ENCODE peak calls at places on chromosomes 1 and 21, in four cellular contexts. Y is HepG2, F is K562, D is A549. X is an unnamed sample.

GRCh38 chr1:39901486-39902120 is at the start of gene MYCL:
- DNase-seq in Y (peak), F (peak), D (peak), X (peak)

GRCh38 chr1:39849203-39849602 is 34.1 kb downstream of the TRIT1 start:
- DNase-seq in Y (no peak), F (no peak), D (no peak), X (no peak)

GRCh38 chr21:36097427-36098230 is 27.8 kb downstream of the CBR1 start:
- DNase-seq in Y (no peak), F (peak), D (no peak), X (peak)

GRCh38 chr21:46569071-46569470 is 35.8 kb downstream of the S100B start:
- DNase-seq in Y (no peak), F (no peak), D (no peak), X (no peak)

GRCh38 chr1:93827128-93827527 is 51.9 kb downstream of the DNTTIP2 start:
- DNase-seq in Y (no peak), F (no peak), D (no peak), X (no peak)

GRCh38 chr1:114610546-114611245 is 29.3 kb upstream of the BCAS2 start:
- DNase-seq in Y (no peak), F (no peak), D (peak), X (no peak)

GRCh38 chr1:16141573-16142336 is 14.1 kb downstream of the EPHA2 start:
- DNase-seq in Y (no peak), F (no peak), D (no peak), X (no peak)

GRCh38 chr21:38349111-38349746 is 92.4 kb downstream of the KCNJ15 start:
- DNase-seq in Y (no peak), F (no peak), D (no peak), X (no peak)

GRCh38 chr1:180213401-180214177 is 16.5 kb upstream of the LHX4 start:
- DNase-seq in Y (no peak), F (peak), D (peak), X (no peak)

GRCh38 chr21:23531444-23531843 is 2075.8 kb downstream of the MRPL39 start:
- DNase-seq in Y (no peak), F (no peak), D (no peak), X (no peak)

GRCh38 chr21:36887983-36888382 is 78.5 kb downstream of the HLCS start:
- DNase-seq in Y (no peak), F (no peak), D (no peak), X (no peak)

GRCh38 chr1:219792337-219793021 is 135.9 kb downstream of the SLC30A10 start:
- DNase-seq in Y (no peak), F (no peak), D (no peak), X (no peak)

GRCh38 chr1:45584351-45585109 is 689 bp downstream of the NASP start:
- DNase-seq in Y (peak), F (peak), D (peak), X (peak)

GRCh38 chr1:168520052-168520751 is 23.6 kb downstream of the XCL2 start:
- DNase-seq in Y (no peak), F (no peak), D (no peak), X (peak)

GRCh38 chr21:41478319-41479177 is 29.4 kb downstream of the TMPRSS2 start:
- DNase-seq in Y (no peak), F (no peak), D (no peak), X (no peak)

GRCh38 chr1:50873458-50874187 is 86.4 kb downstream of the FAF1 start:
- DNase-seq in Y (peak), F (peak), D (peak), X (peak)

GRCh38 chr1:64043976-64044375 is 159.4 kb upstream of the UBE2U start:
- DNase-seq in Y (no peak), F (no peak), D (no peak), X (no peak)

GRCh38 chr1:109821221-109821669 is 57.5 kb upstream of the EPS8L3 start:
- DNase-seq in Y (no peak), F (peak), D (peak), X (peak)

GRCh38 chr1:25432364-25432719 is 1.6 kb downstream of the MACO1 start:
- DNase-seq in Y (no peak), F (no peak), D (no peak), X (no peak)

GRCh38 chr1:94463765-94464330 is 45.7 kb downstream of the ABCD3 start:
- DNase-seq in Y (peak), F (peak), D (peak), X (peak)

GRCh38 chr21:26093094-26093493 is 77.5 kb downstream of the APP start:
- DNase-seq in Y (no peak), F (no peak), D (no peak), X (no peak)

GRCh38 chr1:169363046-169363756 is 4.4 kb downstream of the NME7 start:
- DNase-seq in Y (no peak), F (no peak), D (no peak), X (peak)

GRCh38 chr1:219442575-219442974 is 170.3 kb downstream of the ZC3H11B start:
- DNase-seq in Y (no peak), F (no peak), D (no peak), X (no peak)

GRCh38 chr1:156546267-156546666 is 26.1 kb downstream of the IQGAP3 start:
- DNase-seq in Y (no peak), F (no peak), D (no peak), X (no peak)

GRCh38 chr1:115275216-115275615 is 62.8 kb downstream of the NGF start:
- DNase-seq in Y (no peak), F (peak), D (peak), X (peak)

DNA sequence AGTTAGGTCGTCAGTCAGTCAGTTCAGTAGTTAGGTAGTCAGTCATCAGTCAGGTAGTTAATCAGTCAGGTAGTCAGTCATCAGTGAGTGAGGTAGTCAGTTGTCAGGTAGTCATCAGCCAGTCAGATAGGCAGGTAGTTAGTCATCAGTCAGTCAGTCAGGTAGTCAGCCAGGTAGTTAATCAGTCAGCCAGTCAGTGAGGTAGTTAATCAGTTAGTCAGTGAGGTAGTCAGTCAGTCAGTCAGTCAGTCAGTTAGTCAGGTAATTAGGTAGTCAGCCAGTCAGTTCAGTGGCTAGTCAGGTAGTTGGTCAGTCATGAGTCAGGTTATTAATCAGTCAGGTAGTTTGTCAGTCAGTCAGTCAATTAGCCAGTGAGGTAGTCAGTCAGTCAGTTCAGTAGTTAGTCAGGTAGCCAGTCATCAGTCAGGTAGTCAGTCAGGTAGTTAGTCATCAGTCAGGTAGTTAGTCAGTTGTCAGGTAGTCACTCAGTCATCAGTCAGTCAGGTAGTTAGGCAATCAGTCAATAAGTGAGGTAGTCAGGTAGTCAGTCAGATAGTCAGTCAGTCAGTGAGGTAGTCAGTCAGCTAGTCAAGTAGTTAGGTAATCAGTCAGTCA is 16.3 kb downstream of the KRTAP10-1 start:
- DNase-seq in Y (no peak), F (no peak), D (no peak), X (no peak)
- TF ChIP-seq MAX in Y (no peak), F (no peak), D (no peak), X (no peak)

GRCh38 chr1:227944066-227944930 is 3.4 kb downstream of the WNT9A start:
- DNase-seq in Y (no peak), F (no peak), D (no peak), X (no peak)

GRCh38 chr1:227945891-227946623 is 1.7 kb downstream of the WNT9A start:
- DNase-seq in Y (peak), F (no peak), D (peak), X (peak)

GRCh38 chr1:227946624-227947424 is 908 bp downstream of the WNT9A start:
- DNase-seq in Y (peak), F (peak), D (peak), X (peak)

GRCh38 chr1:227943354-227943753 is 4.4 kb downstream of the WNT9A start:
- DNase-seq in Y (no peak), F (no peak), D (no peak), X (no peak)

DNA sequence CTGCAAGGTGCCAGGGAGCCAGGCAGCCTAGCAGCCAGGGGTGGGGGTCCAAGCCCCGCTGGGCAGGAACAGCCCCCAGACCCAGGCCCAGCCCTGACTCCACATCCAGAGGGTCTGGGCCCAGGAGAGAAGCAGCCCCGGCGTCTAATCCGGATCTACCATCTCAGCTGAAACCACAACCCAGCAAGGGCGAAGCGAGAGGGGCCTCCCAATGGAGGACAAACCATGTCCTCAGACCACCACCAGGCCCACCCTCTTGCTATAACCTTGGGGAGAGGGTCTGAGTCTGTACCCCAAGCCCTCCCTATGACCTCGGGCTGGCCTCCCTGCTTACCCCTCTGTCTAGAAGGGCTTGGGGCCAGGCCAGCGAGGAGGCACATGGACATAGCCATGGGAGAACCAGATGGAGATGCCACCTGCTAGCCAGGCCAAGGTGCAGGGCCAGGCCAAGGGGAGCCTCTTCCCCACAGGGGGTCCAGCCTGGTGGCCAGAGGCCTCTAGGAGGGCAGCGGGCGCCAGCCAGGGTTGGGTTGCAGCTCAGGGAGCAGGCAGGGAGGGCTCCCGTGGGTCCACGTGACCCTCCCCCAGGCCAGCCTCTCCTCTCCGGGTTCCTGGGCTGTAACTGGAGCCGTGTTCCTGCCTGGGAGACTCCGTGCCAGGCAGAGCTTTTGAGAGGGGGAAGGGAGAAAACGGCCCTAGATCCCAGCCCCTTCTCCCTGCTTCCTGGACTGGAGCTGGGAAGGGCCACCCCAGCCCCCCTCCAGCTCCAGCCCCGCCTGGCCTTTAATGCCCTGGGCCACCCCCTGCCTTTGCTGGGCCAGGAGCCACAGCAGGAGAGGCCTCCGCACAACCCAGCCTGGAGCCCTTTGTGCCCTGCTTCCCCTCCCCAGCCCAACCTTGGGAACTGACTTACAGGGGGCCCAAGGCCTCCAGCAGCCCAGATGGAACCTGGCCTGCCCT is 2.5 kb downstream of the WNT9A start:
- DNase-seq in Y (no peak), F (no peak), D (no peak), X (no peak)
- TF ChIP-seq MYC in Y (no peak), F (no peak), D (no peak), X (no peak)

DNA sequence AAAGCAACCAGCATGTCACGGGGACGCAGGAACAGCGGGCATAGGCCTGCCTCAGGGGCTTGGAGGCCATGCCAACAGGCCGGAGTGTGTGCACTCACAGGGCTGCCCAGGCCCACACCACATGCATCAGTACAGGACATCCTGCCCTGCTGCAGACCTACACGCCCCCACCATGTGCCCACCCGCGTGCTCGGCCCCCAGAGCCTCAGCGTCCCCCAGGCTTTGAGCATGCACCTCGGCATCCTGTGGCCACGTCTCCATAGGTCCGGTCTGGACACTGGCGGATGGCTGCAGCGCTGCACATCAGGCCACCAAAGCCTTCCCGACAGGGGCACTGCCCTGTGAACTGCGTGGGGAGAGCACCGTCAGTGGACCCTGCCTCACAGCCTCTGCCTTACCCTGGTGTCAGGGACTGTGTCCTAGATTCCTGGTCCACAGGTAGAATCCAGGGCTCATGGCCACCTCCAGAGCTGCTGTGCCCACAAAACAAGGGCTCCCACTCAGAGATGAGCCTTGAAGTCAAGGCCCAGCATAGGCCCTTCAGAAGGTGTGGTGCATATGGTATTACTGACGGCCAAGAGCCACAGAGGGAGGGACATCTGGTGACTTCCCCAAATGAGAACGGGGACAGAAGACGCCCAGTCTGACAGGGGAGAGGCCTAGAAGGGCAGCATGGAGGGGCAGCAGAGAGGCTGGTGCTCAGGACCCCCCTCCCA is 25.4 kb downstream of the LAMB3 start:
- DNase-seq in Y (no peak), F (no peak), D (no peak), X (peak)
- TF ChIP-seq MAX in Y (no peak), F (no peak), D (no peak), X (no peak)

DNA sequence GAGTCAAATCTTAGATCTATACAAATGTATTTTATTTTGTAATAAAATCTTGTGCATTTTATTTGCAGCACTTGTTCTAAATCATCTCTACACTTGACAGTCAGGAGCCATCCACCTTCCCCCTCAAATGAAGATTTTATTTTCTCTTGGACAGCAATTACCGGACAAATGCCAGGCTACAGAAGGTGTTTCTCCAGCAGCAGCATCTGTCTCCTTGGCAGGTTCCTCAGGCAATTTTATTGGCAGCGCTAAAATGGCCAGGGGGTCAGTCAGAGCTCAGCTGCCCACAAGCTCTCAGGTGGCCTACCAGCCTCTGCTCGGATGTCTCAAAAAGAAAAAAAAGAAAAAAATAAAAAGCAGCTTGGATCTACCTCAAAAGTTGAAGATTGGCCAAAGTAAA is 107.6 kb downstream of the DAB1 start:
- DNase-seq in Y (no peak), F (no peak), D (no peak), X (no peak)
- TF ChIP-seq MYC in Y (no peak), F (no peak), D (no peak), X (no peak)

GRCh38 chr1:208239518-208240381 is 4.4 kb downstream of the PLXNA2 start:
- DNase-seq in Y (peak), F (no peak), D (no peak), X (no peak)
- TF ChIP-seq MAX in Y (no peak), F (no peak), D (no peak), X (no peak)

GRCh38 chr1:162023547-162024501 is at the start of gene OLFML2B:
- DNase-seq in Y (peak), F (peak), D (peak), X (peak)
- TF ChIP-seq MYC in Y (no peak), F (no peak), D (no peak), X (no peak)

DNA sequence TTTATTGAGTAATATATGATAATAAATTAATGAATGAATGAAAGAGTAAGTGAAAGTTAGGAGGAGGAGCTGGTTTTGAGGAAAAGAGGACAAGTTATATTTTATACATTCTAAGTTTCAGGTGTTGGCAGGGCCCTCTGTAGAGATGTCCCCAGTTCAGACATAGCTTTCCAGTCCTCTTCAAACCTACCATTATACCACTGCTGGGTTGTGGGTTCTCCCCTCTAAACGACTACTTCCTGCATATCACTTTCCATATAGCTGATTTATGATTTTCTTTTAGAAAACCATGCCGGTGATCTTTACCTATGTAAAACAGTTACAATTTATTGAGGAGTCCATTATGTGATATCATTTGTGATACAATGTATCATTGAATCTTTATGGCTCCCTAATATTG is 116.9 kb downstream of the RUNX1 start:
- DNase-seq in Y (no peak), F (no peak), D (no peak), X (no peak)
- TF ChIP-seq MAX in Y (no peak), F (no peak), D (no peak), X (no peak)

GRCh38 chr1:228737613-228738012 is 2.3 kb downstream of the RHOU start:
- DNase-seq in Y (no peak), F (no peak), D (no peak), X (no peak)

GRCh38 chr1:228736844-228737415 is 1.7 kb downstream of the RHOU start:
- DNase-seq in Y (no peak), F (no peak), D (no peak), X (no peak)

GRCh38 chr1:228734881-228735801 is at the start of gene RHOU:
- DNase-seq in Y (peak), F (no peak), D (peak), X (peak)

GRCh38 chr1:228733576-228733975 is 1.7 kb upstream of the RHOU start:
- DNase-seq in Y (no peak), F (no peak), D (no peak), X (no peak)

GRCh38 chr1:228735871-228736586 is 750 bp downstream of the RHOU start:
- DNase-seq in Y (no peak), F (no peak), D (peak), X (peak)
- TF ChIP-seq MYC in Y (no peak), F (no peak), D (no peak), X (no peak)

DNA sequence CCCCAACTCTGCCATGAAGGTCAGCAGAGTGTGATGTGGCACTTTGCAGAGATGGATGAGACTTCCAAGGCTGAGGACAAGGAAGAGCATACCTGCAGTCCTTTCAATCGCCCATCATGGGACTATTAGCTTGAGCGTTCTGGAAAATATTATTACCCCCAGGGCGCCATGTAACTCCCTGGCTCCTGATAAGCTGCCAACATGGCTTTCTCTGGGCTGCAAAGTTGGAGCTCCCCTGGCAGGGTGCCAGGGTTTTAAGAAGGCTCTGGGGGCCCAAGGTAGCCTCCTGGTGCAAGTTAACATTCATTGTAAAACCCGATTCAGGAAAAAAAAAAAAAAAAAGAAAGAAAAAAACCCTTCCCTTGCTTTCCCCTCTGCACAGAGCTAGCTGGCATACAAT is 196.7 kb downstream of the PBX1 start:
- DNase-seq in Y (no peak), F (no peak), D (no peak), X (no peak)
- TF ChIP-seq MAX in Y (no peak), F (no peak), D (no peak), X (no peak)

GRCh38 chr1:233341117-233341516 is 13.6 kb downstream of the MAP3K21 start:
- DNase-seq in Y (no peak), F (no peak), D (no peak), X (no peak)
- TF ChIP-seq MYC in Y (no peak), F (no peak), D (no peak), X (no peak)

X was measured in NB4.